ENCODE peak calls at places on chromosomes 4 and X, in ten cellular contexts. Q is left lung, M is tibial artery, U is dorsolateral prefrontal cortex, R is left ventricle myocardium inferior, D is iPS DF 6.9, N is fibroblast of mammary gland, I is body of pancreas, B is thoracic aorta, W is K562. Z is an unnamed sample.

GRCh38 chr4:118846981-118847380 is 11.1 kb upstream of the SEC24D start:
- DNase-seq in U (no peak), R (no peak), W (no peak), N (no peak), I (no peak), D (no peak), B (no peak), Q (no peak), M (no peak), Z (no peak)

GRCh38 chr4:1462009-1462767 is 55.9 kb upstream of the NKX1-1 start:
- DNase-seq in B (no peak), Q (peak; percentile 75), M (peak; percentile 53), D (no peak), W (no peak), N (no peak), U (no peak), I (no peak), R (no peak), Z (no peak)

GRCh38 chr4:158606969-158607368 is 64.7 kb downstream of the C4orf46 start:
- DNase-seq in B (no peak), Q (no peak), I (no peak), N (no peak), R (no peak), M (no peak), W (no peak), U (no peak), D (no peak), Z (no peak)

GRCh38 chr4:99811850-99812249 is 4.8 kb upstream of the DAPP1 start:
- DNase-seq in B (no peak), U (no peak), W (peak; percentile 76), Q (no peak), N (peak; percentile 52), D (peak; percentile 13), I (peak; percentile 49), R (no peak), M (no peak), Z (peak; percentile 29)

GRCh38 chr4:126702747-126703146 is 930.0 kb upstream of the INTU start:
- DNase-seq in N (no peak), U (no peak), M (no peak), D (no peak), B (no peak), I (no peak), Q (no peak), W (peak; percentile 32), R (no peak), Z (no peak)

GRCh38 chr4:20506827-20507226 is 193.4 kb upstream of the PACRGL start:
- DNase-seq in R (no peak), W (no peak), M (no peak), N (peak; percentile 88), B (no peak), U (no peak), D (no peak), Q (no peak), I (no peak), Z (peak; percentile 92)

GRCh38 chr4:90536408-90536807 is 409.2 kb downstream of the CCSER1 start:
- DNase-seq in W (no peak), U (no peak), M (no peak), R (no peak), N (no peak), Q (no peak), I (no peak), B (no peak), D (no peak), Z (no peak)

GRCh38 chr4:52244773-52245360 is 193.8 kb downstream of the SPATA18 start:
- DNase-seq in Q (no peak), N (no peak), W (no peak), B (no peak), U (peak; percentile 31), R (no peak), I (no peak), M (no peak), D (no peak), Z (no peak)

DNA sequence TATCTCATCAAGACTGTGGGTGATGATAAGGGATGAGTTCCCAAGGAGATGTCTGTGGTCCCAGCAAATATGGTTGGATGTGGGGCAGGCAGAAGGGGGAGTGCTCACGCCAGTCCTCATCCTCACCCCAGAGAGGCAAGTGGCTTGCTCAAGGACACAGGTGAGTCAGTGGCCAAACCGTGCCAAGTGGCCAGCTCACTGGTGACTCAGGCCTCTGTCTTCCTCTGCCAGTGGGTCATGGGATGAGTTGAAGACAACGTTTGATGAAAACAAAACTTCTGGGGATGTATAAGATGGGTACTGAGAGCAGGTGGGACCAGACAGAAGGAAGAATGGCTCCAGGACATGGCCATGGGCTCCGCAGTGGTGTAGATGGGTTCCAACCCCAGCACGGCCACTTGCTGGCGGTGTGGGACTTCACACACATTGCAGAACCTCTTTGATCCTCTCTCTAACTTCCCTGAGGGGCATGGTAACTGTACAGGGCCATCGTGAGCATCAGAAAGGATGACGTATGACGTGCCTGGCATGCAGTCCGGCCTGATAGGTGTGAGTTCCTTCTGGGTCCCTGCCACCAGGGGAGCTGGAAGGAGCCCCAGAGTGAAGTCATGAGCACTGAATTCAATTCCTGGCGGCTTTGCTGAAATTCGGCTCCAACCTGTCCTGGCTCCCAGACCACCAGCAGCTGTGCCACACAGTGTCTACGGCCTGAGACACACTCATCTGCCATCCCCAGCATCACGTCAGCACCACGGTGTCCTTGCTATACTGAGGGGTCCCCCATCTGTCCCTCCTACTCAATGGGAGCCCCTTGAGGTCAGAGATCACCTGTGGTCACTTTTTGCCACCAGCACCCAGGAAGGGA is 41.3 kb upstream of the GPR78 start:
- DNase-seq in D (no peak), N (peak; percentile 93), R (no peak), M (no peak), B (no peak), W (no peak), I (peak; percentile 67), Q (peak; percentile 78), U (no peak), Z (no peak)
- H3K4me3 ChIP-seq in D (no peak overlapping the region), N (no peak overlapping the region), R (no peak overlapping the region), M (no peak overlapping the region), B (no peak overlapping the region), W (no peak overlapping the region), I (no peak overlapping the region), Q (no peak overlapping the region), U (no peak overlapping the region), Z (no peak overlapping the region)

GRCh38 chr4:153114771-153115321 is 89.4 kb upstream of the TRIM2 start:
- DNase-seq in Q (no peak), I (no peak), W (no peak), B (no peak), R (no peak), M (no peak), U (no peak), N (peak; percentile 83), D (no peak), Z (peak; percentile 60)

GRCh38 chr4:153115322-153116100 is 88.7 kb upstream of the TRIM2 start:
- DNase-seq in N (peak; percentile 80), U (no peak), M (no peak), B (no peak), R (no peak), D (no peak), I (peak; percentile 26), Q (no peak), W (no peak), Z (peak; percentile 80)

GRCh38 chr4:153116801-153117200 is 87.4 kb upstream of the TRIM2 start:
- DNase-seq in I (no peak), B (no peak), U (no peak), Q (no peak), N (no peak), M (no peak), W (no peak), R (no peak), D (no peak), Z (no peak)

GRCh38 chr4:153117554-153117953 is 86.7 kb upstream of the TRIM2 start:
- DNase-seq in U (no peak), B (no peak), I (no peak), D (no peak), W (no peak), M (no peak), Q (no peak), R (no peak), N (no peak), Z (no peak)

DNA sequence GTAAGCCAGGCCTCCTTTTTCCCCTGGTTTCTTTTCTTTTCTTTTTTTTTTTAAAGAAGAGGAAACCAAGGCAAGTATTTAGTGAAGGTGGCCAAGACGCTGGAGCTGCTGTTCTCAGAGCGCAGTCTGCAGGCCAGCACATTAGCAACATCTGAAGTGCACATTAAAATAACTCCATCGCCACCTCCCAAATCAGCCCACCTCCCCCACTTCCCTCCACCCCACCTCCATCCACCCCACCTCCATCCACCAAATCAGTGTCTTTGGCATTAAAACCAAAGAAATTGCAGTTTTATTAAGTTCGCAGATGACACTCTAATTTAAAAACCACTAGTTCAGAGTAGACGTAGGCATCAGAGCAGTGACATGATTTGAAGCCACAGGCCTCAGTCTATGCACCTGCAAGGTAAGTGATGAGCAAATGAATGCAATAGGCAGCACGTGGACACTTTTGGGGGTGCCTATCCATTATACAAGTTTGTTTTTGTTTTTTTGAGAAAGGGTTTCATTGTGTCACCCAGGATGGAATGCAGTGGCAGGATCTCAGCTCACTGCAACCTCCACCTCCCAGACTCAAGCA is 88.1 kb upstream of the TRIM2 start:
- DNase-seq in I (no peak), R (no peak), M (no peak), W (no peak), N (no peak), B (no peak), D (no peak), U (no peak), Q (no peak), Z (no peak)
- H3K4me3 ChIP-seq in I (no peak overlapping the region), R (peak overlapping the region; percentile 42), M (peak overlapping the region; percentile 38), W (no peak overlapping the region), N (peak overlapping the region; percentile 33), B (peak overlapping the region; percentile 57), D (no peak overlapping the region), U (no peak overlapping the region), Q (peak overlapping the region; percentile 20), Z (peak overlapping the region; percentile 26)

GRCh38 chrX:42028113-42028512 is 104.8 kb upstream of the CASK start:
- DNase-seq in U (no peak), B (no peak), I (peak; percentile 13), W (peak; percentile 7), R (no peak), D (no peak), Q (no peak), M (no peak), N (no peak), Z (no peak)

GRCh38 chrX:42023122-42023521 is 99.8 kb upstream of the CASK start:
- DNase-seq in U (no peak), I (no peak), M (no peak), N (no peak), Q (no peak), B (no peak), R (no peak), D (no peak), W (no peak), Z (no peak)

GRCh38 chrX:42027367-42028025 is 104.1 kb upstream of the CASK start:
- DNase-seq in W (no peak), N (no peak), D (no peak), M (no peak), Q (no peak), R (no peak), B (no peak), I (no peak), U (no peak), Z (no peak)

GRCh38 chrX:42022158-42022557 is 98.8 kb upstream of the CASK start:
- DNase-seq in U (no peak), M (no peak), R (no peak), B (no peak), W (no peak), D (no peak), Q (no peak), I (no peak), N (no peak), Z (no peak)

GRCh38 chrX:42025861-42026260 is 102.5 kb upstream of the CASK start:
- DNase-seq in Q (no peak), I (no peak), D (no peak), B (no peak), M (no peak), U (no peak), R (no peak), N (no peak), W (no peak), Z (no peak)
- H3K4me3 ChIP-seq in Q (no peak overlapping the region), I (no peak overlapping the region), D (no peak overlapping the region), B (no peak overlapping the region), M (no peak overlapping the region), U (no peak overlapping the region), R (no peak overlapping the region), N (no peak overlapping the region), W (no peak overlapping the region), Z (no peak overlapping the region)

GRCh38 chrX:118115948-118116307 is 682 bp downstream of the KLHL13 start:
- DNase-seq in D (no peak), B (no peak), Q (no peak), W (no peak), U (no peak), I (no peak), R (no peak), M (no peak), N (no peak), Z (no peak)
- H3K4me3 ChIP-seq in D (peak overlapping the region; percentile 81), B (peak overlapping the region; percentile 80), Q (peak overlapping the region; percentile 37), W (peak overlapping the region; percentile 45), U (peak overlapping the region; percentile 62), I (peak overlapping the region; percentile 27), R (peak overlapping the region; percentile 71), M (peak overlapping the region; percentile 71), N (peak overlapping the region; percentile 54), Z (peak overlapping the region; percentile 55)